ENCODE peak calls at places on chromosomes 16 and 17, in seven cellular contexts. One of them, this sample, is unnamed. For H3K27me3, the result is how much of the 10 kb centered on the place peaks cover.

GRCh38 chr17:75996665-75997590 is 3.7 kb upstream of the CDK3 start:
- DNase-seq in Peyer's patch: peak
- DNase-seq in upper lobe of right lung: peak
- DNase-seq in BJ: no peak
- DNase-seq in cardiac muscle cell: peak
- DNase-seq in tibial nerve: no peak
- DNase-seq in heart right ventricle: peak
- DNase-seq in this sample: no peak

GRCh38 chr17:40598928-40599627 is 33.8 kb upstream of the CCR7 start:
- DNase-seq in upper lobe of right lung: no peak
- DNase-seq in heart right ventricle: peak
- DNase-seq in tibial nerve: peak
- DNase-seq in Peyer's patch: no peak
- DNase-seq in BJ: no peak
- DNase-seq in cardiac muscle cell: no peak
- DNase-seq in this sample: no peak

GRCh38 chr16:77599793-77600415 is 122.4 kb upstream of the NUDT7 start:
- DNase-seq in tibial nerve: no peak
- DNase-seq in cardiac muscle cell: peak
- DNase-seq in BJ: no peak
- DNase-seq in upper lobe of right lung: no peak
- DNase-seq in Peyer's patch: no peak
- DNase-seq in heart right ventricle: peak
- DNase-seq in this sample: no peak

GRCh38 chr17:62725791-62726249 is 82.3 kb downstream of the MARCHF10 start:
- DNase-seq in cardiac muscle cell: no peak
- DNase-seq in heart right ventricle: no peak
- DNase-seq in BJ: no peak
- DNase-seq in tibial nerve: no peak
- DNase-seq in Peyer's patch: no peak
- DNase-seq in upper lobe of right lung: no peak
- DNase-seq in this sample: no peak

GRCh38 chr17:21523482-21524210 is 147.5 kb downstream of the KCNJ12 start:
- DNase-seq in upper lobe of right lung: no peak
- DNase-seq in heart right ventricle: no peak
- DNase-seq in cardiac muscle cell: peak
- DNase-seq in BJ: no peak
- DNase-seq in Peyer's patch: no peak
- DNase-seq in tibial nerve: no peak
- DNase-seq in this sample: no peak

GRCh38 chr17:8964801-8965393 is 610 bp downstream of the PIK3R5 start:
- DNase-seq in heart right ventricle: no peak
- DNase-seq in cardiac muscle cell: no peak
- DNase-seq in BJ: no peak
- DNase-seq in upper lobe of right lung: peak
- DNase-seq in tibial nerve: no peak
- DNase-seq in Peyer's patch: no peak
- DNase-seq in this sample: no peak

GRCh38 chr17:38727661-38728220 is 2.4 kb upstream of the CISD3 start:
- DNase-seq in tibial nerve: no peak
- DNase-seq in heart right ventricle: no peak
- DNase-seq in upper lobe of right lung: no peak
- DNase-seq in cardiac muscle cell: no peak
- DNase-seq in Peyer's patch: no peak
- DNase-seq in BJ: no peak
- DNase-seq in this sample: no peak

GRCh38 chr17:75511610-75512575 is 3.4 kb downstream of the CASKIN2 start:
- DNase-seq in BJ: no peak
- DNase-seq in cardiac muscle cell: peak
- DNase-seq in tibial nerve: no peak
- DNase-seq in upper lobe of right lung: peak
- DNase-seq in Peyer's patch: no peak
- DNase-seq in heart right ventricle: peak
- DNase-seq in this sample: no peak

GRCh38 chr16:21101631-21102420 is 48.8 kb downstream of the DNAH3 start:
- DNase-seq in upper lobe of right lung: no peak
- DNase-seq in tibial nerve: no peak
- DNase-seq in cardiac muscle cell: peak
- DNase-seq in heart right ventricle: no peak
- DNase-seq in Peyer's patch: peak
- DNase-seq in BJ: no peak
- DNase-seq in this sample: no peak

GRCh38 chr16:31008154-31008950 is 2.1 kb downstream of the STX1B start:
- DNase-seq in tibial nerve: no peak
- DNase-seq in upper lobe of right lung: no peak
- DNase-seq in BJ: no peak
- DNase-seq in Peyer's patch: no peak
- DNase-seq in cardiac muscle cell: no peak
- DNase-seq in heart right ventricle: no peak
- DNase-seq in this sample: peak

GRCh38 chr17:1108560-1108809 is 71.3 kb downstream of the ABR start:
- DNase-seq in cardiac muscle cell: no peak
- DNase-seq in tibial nerve: no peak
- DNase-seq in heart right ventricle: no peak
- DNase-seq in upper lobe of right lung: no peak
- DNase-seq in Peyer's patch: no peak
- DNase-seq in BJ: no peak
- DNase-seq in this sample: no peak

GRCh38 chr17:1108810-1109605 is 70.8 kb downstream of the ABR start:
- DNase-seq in heart right ventricle: peak
- DNase-seq in Peyer's patch: peak
- DNase-seq in tibial nerve: no peak
- DNase-seq in upper lobe of right lung: peak
- DNase-seq in cardiac muscle cell: peak
- DNase-seq in BJ: no peak
- DNase-seq in this sample: no peak

GRCh38 chr17:1110524-1110843 is 69.3 kb downstream of the ABR start:
- DNase-seq in heart right ventricle: no peak
- DNase-seq in cardiac muscle cell: no peak
- DNase-seq in BJ: no peak
- DNase-seq in tibial nerve: no peak
- DNase-seq in upper lobe of right lung: no peak
- DNase-seq in Peyer's patch: no peak
- DNase-seq in this sample: no peak

GRCh38 chr17:1110844-1111598 is 68.8 kb downstream of the ABR start:
- DNase-seq in Peyer's patch: peak
- DNase-seq in tibial nerve: no peak
- DNase-seq in upper lobe of right lung: peak
- DNase-seq in BJ: peak
- DNase-seq in heart right ventricle: peak
- DNase-seq in cardiac muscle cell: peak
- DNase-seq in this sample: peak

DNA sequence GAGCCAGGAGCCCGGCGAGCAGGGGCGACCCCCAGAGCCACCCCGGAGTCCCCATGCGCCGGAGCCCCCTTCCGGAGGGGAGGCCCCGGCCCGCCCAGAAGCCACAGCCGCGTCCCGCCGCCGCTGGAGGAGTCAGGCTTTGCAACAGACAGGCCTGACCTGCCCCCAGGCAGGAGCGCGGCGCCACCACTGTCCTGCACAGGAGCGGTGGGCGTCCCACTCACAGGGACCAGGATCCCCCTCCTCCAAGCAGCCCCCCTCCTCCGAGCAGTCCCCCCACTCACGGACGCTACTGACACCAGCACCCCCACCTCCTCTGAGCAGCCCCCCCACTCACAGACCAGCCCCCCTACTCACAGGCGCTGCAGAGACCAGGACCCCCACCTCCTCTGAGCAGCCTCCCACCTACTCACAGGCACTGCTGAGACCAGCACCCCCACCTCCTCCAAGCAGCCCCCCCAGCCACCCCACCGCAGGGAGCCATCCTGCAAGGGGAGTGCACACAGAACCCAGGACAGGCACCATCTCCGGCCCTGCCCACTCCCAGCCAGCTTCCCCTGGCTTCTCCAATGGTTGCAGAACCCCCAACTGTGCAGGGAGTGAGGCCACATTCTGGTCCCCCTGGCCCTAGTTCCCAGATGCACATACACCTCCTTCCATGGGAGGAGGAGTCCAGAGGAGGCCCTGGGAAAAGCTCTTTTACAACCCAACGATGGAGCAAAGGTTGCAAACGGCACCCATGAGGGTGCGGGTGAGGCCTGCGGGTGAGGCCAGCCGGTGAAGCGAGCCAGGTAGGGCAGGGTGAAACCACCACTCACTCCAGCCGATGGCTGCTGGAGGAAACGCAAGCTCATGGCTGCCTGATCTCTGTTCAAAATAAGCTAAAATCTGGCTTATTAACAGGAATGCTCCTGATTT is 69.9 kb downstream of the ABR start:
- DNase-seq in tibial nerve: no peak
- DNase-seq in BJ: no peak
- DNase-seq in upper lobe of right lung: peak
- DNase-seq in cardiac muscle cell: peak
- DNase-seq in heart right ventricle: no peak
- DNase-seq in Peyer's patch: peak
- DNase-seq in this sample: no peak
- TF ChIP-seq CTCF in tibial nerve: no peak
- TF ChIP-seq CTCF in BJ: peak
- TF ChIP-seq CTCF in upper lobe of right lung: no peak
- TF ChIP-seq CTCF in cardiac muscle cell: no peak
- TF ChIP-seq CTCF in heart right ventricle: no peak
- TF ChIP-seq CTCF in Peyer's patch: no peak
- TF ChIP-seq CTCF in this sample: no peak

GRCh38 chr16:81227780-81228179 is 10.7 kb upstream of the BCO1 start:
- DNase-seq in cardiac muscle cell: no peak
- DNase-seq in Peyer's patch: no peak
- DNase-seq in upper lobe of right lung: no peak
- DNase-seq in heart right ventricle: no peak
- DNase-seq in tibial nerve: no peak
- DNase-seq in BJ: no peak
- DNase-seq in this sample: no peak
- H3K27me3 ChIP-seq in cardiac muscle cell: under half
- H3K27me3 ChIP-seq in Peyer's patch: under half
- H3K27me3 ChIP-seq in upper lobe of right lung: under half
- H3K27me3 ChIP-seq in heart right ventricle: under half
- H3K27me3 ChIP-seq in tibial nerve: under half
- H3K27me3 ChIP-seq in BJ: under half
- H3K27me3 ChIP-seq in this sample: under half

DNA sequence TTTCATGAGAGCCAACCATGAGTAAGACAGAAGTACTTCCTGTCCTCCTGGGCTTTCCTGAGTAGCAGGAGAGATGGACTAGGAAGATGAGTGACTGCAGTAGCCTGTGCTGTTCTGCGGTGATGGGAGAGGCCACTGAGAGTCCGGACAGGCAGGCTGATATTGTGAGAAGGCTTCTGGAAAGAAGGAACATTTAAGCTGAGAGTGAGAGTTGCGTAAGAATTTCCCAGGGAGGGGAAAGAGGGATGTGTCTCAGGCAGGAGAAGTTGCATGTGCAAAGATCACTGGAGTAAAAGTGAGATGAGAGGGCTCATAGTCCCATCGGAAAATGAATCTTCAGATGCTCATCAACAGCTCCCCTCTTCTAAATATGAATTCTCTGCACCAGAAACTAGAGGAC is 258.3 kb downstream of the RBFOX1 start:
- DNase-seq in heart right ventricle: no peak
- DNase-seq in cardiac muscle cell: no peak
- DNase-seq in upper lobe of right lung: no peak
- DNase-seq in tibial nerve: no peak
- DNase-seq in BJ: no peak
- DNase-seq in Peyer's patch: no peak
- DNase-seq in this sample: no peak
- TF ChIP-seq CTCF in heart right ventricle: no peak
- TF ChIP-seq CTCF in cardiac muscle cell: no peak
- TF ChIP-seq CTCF in upper lobe of right lung: no peak
- TF ChIP-seq CTCF in tibial nerve: no peak
- TF ChIP-seq CTCF in BJ: no peak
- TF ChIP-seq CTCF in Peyer's patch: no peak
- TF ChIP-seq CTCF in this sample: no peak

GRCh38 chr17:49015924-49016774 is 19.0 kb downstream of the IGF2BP1 start:
- DNase-seq in heart right ventricle: no peak
- DNase-seq in BJ: no peak
- DNase-seq in Peyer's patch: no peak
- DNase-seq in cardiac muscle cell: no peak
- DNase-seq in tibial nerve: no peak
- DNase-seq in upper lobe of right lung: no peak
- DNase-seq in this sample: no peak
- H3K27me3 ChIP-seq in heart right ventricle: half or more
- H3K27me3 ChIP-seq in BJ: under half
- H3K27me3 ChIP-seq in Peyer's patch: under half
- H3K27me3 ChIP-seq in cardiac muscle cell: under half
- H3K27me3 ChIP-seq in tibial nerve: half or more
- H3K27me3 ChIP-seq in upper lobe of right lung: half or more
- H3K27me3 ChIP-seq in this sample: under half

GRCh38 chr17:80270104-80270503 is 9.5 kb downstream of the RNF213 start:
- DNase-seq in heart right ventricle: no peak
- DNase-seq in Peyer's patch: no peak
- DNase-seq in BJ: no peak
- DNase-seq in tibial nerve: no peak
- DNase-seq in upper lobe of right lung: no peak
- DNase-seq in cardiac muscle cell: no peak
- DNase-seq in this sample: no peak

GRCh38 chr17:80268427-80268826 is 7.8 kb downstream of the RNF213 start:
- DNase-seq in cardiac muscle cell: no peak
- DNase-seq in tibial nerve: no peak
- DNase-seq in BJ: no peak
- DNase-seq in heart right ventricle: no peak
- DNase-seq in upper lobe of right lung: no peak
- DNase-seq in Peyer's patch: no peak
- DNase-seq in this sample: no peak

GRCh38 chr17:80267391-80267790 is 6.7 kb downstream of the RNF213 start:
- DNase-seq in heart right ventricle: no peak
- DNase-seq in BJ: no peak
- DNase-seq in upper lobe of right lung: no peak
- DNase-seq in Peyer's patch: no peak
- DNase-seq in tibial nerve: no peak
- DNase-seq in cardiac muscle cell: no peak
- DNase-seq in this sample: no peak

GRCh38 chr17:80270836-80271235 is 10.2 kb downstream of the RNF213 start:
- DNase-seq in upper lobe of right lung: no peak
- DNase-seq in BJ: no peak
- DNase-seq in tibial nerve: no peak
- DNase-seq in cardiac muscle cell: peak
- DNase-seq in heart right ventricle: no peak
- DNase-seq in Peyer's patch: no peak
- DNase-seq in this sample: no peak

GRCh38 chr17:80269405-80269807 is 8.8 kb downstream of the RNF213 start:
- DNase-seq in heart right ventricle: no peak
- DNase-seq in cardiac muscle cell: no peak
- DNase-seq in Peyer's patch: no peak
- DNase-seq in tibial nerve: no peak
- DNase-seq in BJ: no peak
- DNase-seq in upper lobe of right lung: no peak
- DNase-seq in this sample: no peak
- TF ChIP-seq CTCF in heart right ventricle: no peak
- TF ChIP-seq CTCF in cardiac muscle cell: no peak
- TF ChIP-seq CTCF in Peyer's patch: no peak
- TF ChIP-seq CTCF in tibial nerve: no peak
- TF ChIP-seq CTCF in BJ: no peak
- TF ChIP-seq CTCF in upper lobe of right lung: no peak
- TF ChIP-seq CTCF in this sample: no peak

This sample was measured in AG04450.